ENCODE peak calls at places on chromosomes 3 and 15, in nine cellular contexts. P is fibroblast of mammary gland, E is lower leg skin, U is psoas muscle, O is mammary epithelial cell, X is GM12864, I is transverse colon, A is mesenchymal stem cell, Y is right cardiac atrium. V is an unnamed sample.
A peak's percentile ranks its signal among the peaks of the same experiment; 100 is the strongest.

GRCh38 chr15:92163641-92164040 is 230.0 kb upstream of the ST8SIA2 start:
- DNase-seq in E (no peak), O (peak; percentile 21), U (no peak), Y (no peak), I (no peak), A (no peak), P (peak; percentile 28), X (no peak), V (no peak)

GRCh38 chr15:42385206-42385979 is 26.1 kb downstream of the CAPN3 start:
- DNase-seq in X (no peak), U (no peak), P (peak; percentile 59), E (no peak), I (peak; percentile 59), O (peak; percentile 21), Y (no peak), A (peak; percentile 58), V (no peak)

GRCh38 chr15:57382222-57382621 is 5.9 kb downstream of the CGNL1 start:
- DNase-seq in E (no peak), P (no peak), Y (no peak), X (no peak), I (no peak), O (no peak), A (no peak), U (no peak), V (no peak)

GRCh38 chr3:158801200-158801599 is 654 bp upstream of the MFSD1 start:
- DNase-seq in U (no peak), P (peak; percentile 36), Y (peak; percentile 34), O (peak; percentile 21), X (no peak), E (no peak), I (peak; percentile 58), A (no peak), V (no peak)

GRCh38 chr3:41202834-41203345 is 3.6 kb downstream of the CTNNB1 start:
- DNase-seq in E (no peak), O (peak; percentile 70), P (peak; percentile 72), U (no peak), A (peak; percentile 78), X (no peak), I (no peak), Y (no peak), V (no peak)

GRCh38 chr3:80227216-80227615 is 459.4 kb upstream of the ROBO1 start:
- DNase-seq in X (no peak), A (no peak), O (peak; percentile 38), I (no peak), E (no peak), U (no peak), Y (no peak), P (peak; percentile 26), V (no peak)

GRCh38 chr3:60386311-60386710 is 864.9 kb downstream of the FHIT start:
- DNase-seq in X (no peak), A (no peak), P (no peak), O (no peak), U (no peak), I (no peak), E (no peak), Y (no peak), V (no peak)

GRCh38 chr3:114506622-114507300 is 212.9 kb downstream of the TIGIT start:
- DNase-seq in O (no peak), X (no peak), U (no peak), I (no peak), Y (no peak), P (peak; percentile 87), A (peak; percentile 63), E (no peak), V (no peak)

GRCh38 chr15:100339999-100340398 is 1.8 kb downstream of the ADAMTS17 start:
- DNase-seq in O (no peak), A (no peak), E (no peak), Y (no peak), I (no peak), U (no peak), X (no peak), P (no peak), V (no peak)

GRCh38 chr15:100337422-100338044 is 4.2 kb downstream of the ADAMTS17 start:
- DNase-seq in A (no peak), I (no peak), U (no peak), O (no peak), E (no peak), P (no peak), X (no peak), Y (no peak), V (no peak)

GRCh38 chr15:100340721-100341661 is 784 bp downstream of the ADAMTS17 start:
- DNase-seq in X (no peak), U (peak; percentile 61), E (no peak), I (peak; percentile 41), A (no peak), Y (peak; percentile 54), P (no peak), O (no peak), V (no peak)

GRCh38 chr15:100338247-100338646 is 3.5 kb downstream of the ADAMTS17 start:
- DNase-seq in O (no peak), I (no peak), Y (no peak), E (no peak), P (no peak), A (no peak), X (no peak), U (no peak), V (no peak)

GRCh38 chr15:100338971-100339444 is 2.8 kb downstream of the ADAMTS17 start:
- DNase-seq in I (peak; percentile 76), E (peak; percentile 73), A (no peak), X (no peak), O (peak; percentile 70), Y (peak; percentile 81), U (peak; percentile 73), P (peak; percentile 78), V (no peak)
- H3K4me3 ChIP-seq in I (no peak overlapping the region), E (no peak overlapping the region), A (no peak overlapping the region), X (no peak overlapping the region), O (no peak overlapping the region), Y (no peak overlapping the region), U (peak overlapping the region; percentile 95), P (no peak overlapping the region), V (peak overlapping the region; percentile 50)

GRCh38 chr15:90261811-90262210 is 3.7 kb upstream of the NGRN start:
- DNase-seq in X (no peak), A (peak; percentile 42), U (no peak), P (peak; percentile 80), E (no peak), I (no peak), O (peak; percentile 85), Y (no peak), V (no peak)

GRCh38 chr15:90264649-90265048 is 823 bp upstream of the NGRN start:
- DNase-seq in U (peak; percentile 60), O (peak; percentile 26), I (peak; percentile 73), Y (no peak), X (no peak), A (no peak), P (no peak), E (no peak), V (no peak)

GRCh38 chr15:90257776-90258175 is 7.7 kb upstream of the NGRN start:
- DNase-seq in I (no peak), O (no peak), E (no peak), X (no peak), A (no peak), U (no peak), P (no peak), Y (no peak), V (no peak)

GRCh38 chr15:90262426-90262825 is 3.0 kb upstream of the NGRN start:
- DNase-seq in U (peak; percentile 65), Y (no peak), P (peak; percentile 37), I (no peak), O (no peak), E (no peak), A (no peak), X (no peak), V (no peak)

DNA sequence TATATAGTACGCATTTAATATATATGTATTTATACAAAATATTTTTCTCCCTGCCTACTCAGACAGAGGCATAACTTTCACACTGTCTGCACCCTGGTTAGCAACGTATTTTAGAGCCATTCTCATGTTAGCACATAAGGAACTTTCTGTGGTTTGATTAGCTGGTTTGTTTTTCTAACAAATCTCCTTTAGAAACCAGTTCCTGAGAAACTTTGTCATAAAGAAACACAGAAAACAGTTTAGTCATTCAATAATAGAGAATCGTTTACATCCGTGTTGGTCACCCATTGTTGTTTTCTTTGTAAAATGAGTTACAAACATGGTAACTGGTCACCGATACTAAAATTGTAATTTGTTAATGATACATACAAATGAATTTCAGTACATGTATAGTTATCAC is 5.9 kb upstream of the NGRN start:
- DNase-seq in Y (no peak), X (peak; percentile 39), U (no peak), O (peak; percentile 7), P (peak; percentile 12), A (no peak), E (no peak), I (no peak), V (no peak)
- H3K4me3 ChIP-seq in Y (no peak overlapping the region), X (no peak overlapping the region), U (no peak overlapping the region), O (no peak overlapping the region), P (no peak overlapping the region), A (no peak overlapping the region), E (no peak overlapping the region), I (no peak overlapping the region), V (no peak overlapping the region)

DNA sequence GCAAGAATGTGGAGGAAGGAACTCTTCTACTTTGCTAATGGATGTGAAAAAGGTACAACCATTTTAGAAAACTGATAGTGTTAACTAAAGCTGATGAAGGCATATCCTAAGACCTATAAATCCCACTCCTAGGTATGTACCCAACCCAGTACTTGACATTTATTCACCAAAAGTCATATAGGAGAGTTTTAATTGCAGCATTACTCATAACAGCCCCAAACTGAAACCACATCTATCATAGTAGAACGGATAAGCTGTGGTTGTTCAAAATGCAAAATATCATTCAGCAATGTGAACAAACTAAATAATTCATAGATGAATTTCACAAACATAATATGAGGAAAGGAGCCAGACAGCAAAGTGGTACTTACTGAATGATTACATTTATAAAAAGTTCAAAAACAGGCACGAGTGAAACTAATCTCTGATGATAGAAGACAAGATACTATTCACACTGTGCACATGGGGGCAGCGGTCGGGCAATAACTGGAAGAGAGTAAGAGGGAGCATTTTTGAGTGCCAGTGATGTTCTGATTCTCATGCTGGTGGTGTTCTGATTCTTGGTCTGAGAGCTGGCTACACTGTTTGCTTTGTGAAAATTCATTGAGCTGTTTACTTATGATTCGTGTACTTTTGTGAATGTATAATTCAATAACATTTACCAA is 34.3 kb downstream of the GOLIM4 start:
- DNase-seq in I (no peak), P (no peak), U (no peak), E (no peak), X (no peak), Y (no peak), A (no peak), O (no peak), V (no peak)
- H3K4me3 ChIP-seq in I (no peak overlapping the region), P (no peak overlapping the region), U (no peak overlapping the region), E (no peak overlapping the region), X (no peak overlapping the region), Y (no peak overlapping the region), A (peak overlapping the region; percentile 4), O (no peak overlapping the region), V (no peak overlapping the region)

GRCh38 chr3:52248165-52248541 is 2.6 kb downstream of the PPM1M start:
- DNase-seq in U (no peak), P (no peak), X (no peak), O (no peak), E (no peak), A (no peak), I (no peak), Y (peak; percentile 34), V (no peak)

GRCh38 chr3:52245322-52246263 is at the start of gene PPM1M:
- DNase-seq in O (peak; percentile 31), P (peak; percentile 21), U (peak; percentile 74), I (peak; percentile 67), E (no peak), Y (peak; percentile 84), A (peak; percentile 53), X (no peak), V (no peak)

GRCh38 chr3:52247455-52248164 is 2.1 kb downstream of the PPM1M start:
- DNase-seq in O (no peak), P (no peak), A (no peak), X (no peak), U (no peak), I (no peak), E (no peak), Y (peak; percentile 37), V (no peak)

GRCh38 chr3:52246728-52247454 is 1.3 kb downstream of the PPM1M start:
- DNase-seq in O (no peak), Y (peak; percentile 57), E (no peak), X (no peak), P (no peak), U (no peak), A (no peak), I (no peak), V (no peak)

GRCh38 chr3:52246264-52246620 is 683 bp downstream of the PPM1M start:
- DNase-seq in A (no peak), E (no peak), X (no peak), I (no peak), U (no peak), P (no peak), Y (no peak), O (no peak), V (no peak)
- H3K4me3 ChIP-seq in A (peak overlapping the region; percentile 84), E (peak overlapping the region; percentile 43), X (peak overlapping the region; percentile 65), I (peak overlapping the region; percentile 44), U (peak overlapping the region; percentile 70), P (peak overlapping the region; percentile 52), Y (peak overlapping the region; percentile 62), O (no peak overlapping the region), V (peak overlapping the region; percentile 83)

V was measured in thoracic aorta.